ENCODE peak calls at places on chromosome 17, in five cellular contexts. H is cardiac muscle cell, M is aorta, Y is ascending aorta, P is tibial nerve. S is an unnamed sample. For H3K9me3, the result is how much of the 10 kb centered on the place peaks cover.

GRCh38 chr17:43528319-43528987 is 17.7 kb downstream of the ETV4 start:
- DNase-seq in H (peak), M (peak), Y (no peak), P (no peak), S (peak)

GRCh38 chr17:81034168-81034777 is 678 bp upstream of the BAIAP2 start:
- DNase-seq in H (no peak), M (no peak), Y (no peak), P (no peak), S (no peak)

GRCh38 chr17:45965741-45966140 is 33.3 kb upstream of the STH start:
- DNase-seq in H (no peak), M (peak), Y (no peak), P (no peak), S (no peak)

GRCh38 chr17:28216528-28216927 is 102.5 kb upstream of the TMEM97 start:
- DNase-seq in H (peak), M (no peak), Y (no peak), P (no peak), S (no peak)

GRCh38 chr17:32494621-32495346 is 8.0 kb downstream of the CDK5R1 start:
- DNase-seq in H (no peak), M (no peak), Y (no peak), P (no peak), S (no peak)

GRCh38 chr17:42781639-42782401 is 1.4 kb downstream of the WNK4 start:
- DNase-seq in H (no peak), M (no peak), Y (no peak), P (no peak), S (no peak)

GRCh38 chr17:8835106-8835505 is 32.4 kb downstream of the PIK3R6 start:
- DNase-seq in H (no peak), M (no peak), Y (peak), P (no peak), S (no peak)

GRCh38 chr17:72714357-72714966 is 378.0 kb downstream of the SLC39A11 start:
- DNase-seq in H (no peak), M (no peak), Y (no peak), P (no peak), S (no peak)

GRCh38 chr17:8369944-8370343 is 6.6 kb downstream of the KRABD2 start:
- DNase-seq in H (no peak), M (no peak), Y (no peak), P (no peak), S (no peak)

GRCh38 chr17:73089322-73089721 is 3.2 kb downstream of the SLC39A11 start:
- DNase-seq in H (no peak), M (no peak), Y (no peak), P (no peak), S (no peak)

GRCh38 chr17:72590882-72591499 is 470.2 kb downstream of the SOX9 start:
- DNase-seq in H (no peak), M (no peak), Y (no peak), P (no peak), S (no peak)

GRCh38 chr17:77476920-77477805 is 336.4 kb downstream of the SEC14L1 start:
- DNase-seq in H (peak), M (peak), Y (peak), P (peak), S (peak)

GRCh38 chr17:66971249-66971648 is 6.7 kb downstream of the CACNG4 start:
- DNase-seq in H (no peak), M (no peak), Y (no peak), P (no peak), S (no peak)

GRCh38 chr17:44906010-44906646 is 6.9 kb upstream of the EFTUD2 start:
- DNase-seq in H (peak), M (peak), Y (no peak), P (no peak), S (no peak)

GRCh38 chr17:40551874-40552768 is 13.2 kb downstream of the CCR7 start:
- DNase-seq in H (peak), M (peak), Y (peak), P (no peak), S (no peak)

GRCh38 chr17:76384222-76384986 is at the start of gene SPHK1:
- DNase-seq in H (peak), M (peak), Y (peak), P (peak), S (peak)

GRCh38 chr17:77458202-77459017 is 317.6 kb downstream of the SEC14L1 start:
- DNase-seq in H (no peak), M (no peak), Y (no peak), P (no peak), S (no peak)

GRCh38 chr17:45229681-45230409 is 8.2 kb downstream of the FMNL1 start:
- DNase-seq in H (peak), M (no peak), Y (no peak), P (no peak), S (no peak)

GRCh38 chr17:46737331-46737730 is 81.2 kb downstream of the WNT3 start:
- DNase-seq in H (no peak), M (no peak), Y (no peak), P (no peak), S (no peak)

GRCh38 chr17:74960739-74961342 is 11.7 kb downstream of the HID1 start:
- DNase-seq in H (peak), M (no peak), Y (no peak), P (no peak), S (no peak)

GRCh38 chr17:64357191-64357981 is 33.3 kb downstream of the PECAM1 start:
- DNase-seq in H (peak), M (peak), Y (no peak), P (peak), S (peak)

GRCh38 chr17:75326587-75326955 is 37.3 kb upstream of the SLC25A19 start:
- DNase-seq in H (no peak), M (no peak), Y (no peak), P (no peak), S (no peak)

GRCh38 chr17:73393381-73393780 is 81.6 kb upstream of the CDC42EP4 start:
- DNase-seq in H (no peak), M (peak), Y (no peak), P (no peak), S (no peak)

GRCh38 chr17:58279736-58280479 is 827 bp downstream of the MPO start:
- DNase-seq in H (no peak), M (no peak), Y (no peak), P (no peak), S (no peak)

GRCh38 chr17:17780941-17781590 is 55.7 kb downstream of the SREBF1 start:
- DNase-seq in H (peak), M (no peak), Y (peak), P (no peak), S (no peak)
- H3K4me3 ChIP-seq in H (peak), M (no peak), Y (peak), P (peak), S (no peak)

DNA sequence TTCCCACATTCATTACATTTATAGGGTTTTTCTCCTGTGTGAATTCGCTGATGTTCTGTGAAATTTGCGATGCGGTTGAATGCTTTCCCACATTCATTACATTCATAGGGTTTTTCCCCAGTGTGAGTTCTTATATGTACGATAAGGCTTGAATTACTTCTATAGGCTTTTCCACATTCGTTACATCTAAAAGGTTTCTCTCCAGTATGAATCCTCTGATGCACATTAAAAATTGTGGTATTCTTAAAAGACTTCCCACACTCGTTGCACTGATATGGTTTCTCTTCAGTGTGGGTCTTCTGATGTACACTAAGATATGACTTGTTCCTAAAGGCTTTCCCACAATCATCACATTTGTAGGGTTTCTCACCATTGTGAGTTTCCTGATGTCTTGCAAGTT is 30.4 kb downstream of the ZNF624 start:
- DNase-seq in H (no peak), M (no peak), Y (no peak), P (no peak), S (no peak)
- H3K9me3 ChIP-seq in H (under half), M (under half), Y (under half), P (half or more), S (half or more)

GRCh38 chr17:79993390-79994221 is 42.1 kb downstream of the TBC1D16 start:
- DNase-seq in H (peak), M (peak), Y (peak), P (peak), S (peak)

GRCh38 chr17:79991140-79991923 is 44.3 kb downstream of the TBC1D16 start:
- DNase-seq in H (peak), M (peak), Y (peak), P (peak), S (peak)

GRCh38 chr17:79992657-79993389 is 42.8 kb downstream of the TBC1D16 start:
- DNase-seq in H (no peak), M (no peak), Y (no peak), P (no peak), S (no peak)

GRCh38 chr17:79990704-79991103 is 45.0 kb downstream of the TBC1D16 start:
- DNase-seq in H (no peak), M (no peak), Y (no peak), P (no peak), S (no peak)

DNA sequence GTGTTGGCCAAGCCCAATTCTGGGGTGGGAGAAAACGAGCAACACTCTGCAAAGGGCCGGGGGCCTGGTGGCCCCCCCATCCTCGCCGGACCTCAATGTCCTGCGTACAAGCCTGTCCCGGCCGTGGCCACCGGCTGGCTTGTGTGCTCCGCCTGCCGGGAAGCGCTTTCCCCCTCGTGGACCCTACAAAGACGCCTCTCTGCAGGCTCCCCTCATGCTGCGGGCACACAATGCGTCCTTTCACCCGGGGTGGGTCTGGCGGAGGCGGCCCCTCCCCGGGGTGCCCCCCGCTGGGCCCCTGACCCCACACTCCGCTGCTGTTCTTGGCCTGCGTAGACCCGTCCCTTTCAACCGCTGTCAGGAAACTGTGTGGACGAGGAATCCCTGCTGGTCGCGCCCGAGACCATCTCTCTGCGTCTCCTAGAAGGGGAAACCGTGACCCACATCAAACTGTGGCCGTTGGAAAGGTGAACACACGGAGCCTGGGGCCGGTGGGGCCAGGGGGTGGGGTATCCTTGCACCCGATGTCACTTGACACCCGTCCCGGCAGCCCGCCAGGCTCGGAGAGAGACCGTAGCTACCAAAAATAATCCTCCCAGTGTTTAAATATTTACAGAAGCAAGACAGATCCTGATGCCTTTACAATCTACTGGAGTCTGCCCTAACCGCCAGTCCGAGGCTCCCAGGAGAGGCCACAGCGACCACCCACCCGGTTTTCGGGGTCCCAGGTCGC is 43.6 kb downstream of the TBC1D16 start:
- DNase-seq in H (peak), M (no peak), Y (no peak), P (no peak), S (peak)
- H3K4me3 ChIP-seq in H (peak), M (no peak), Y (peak), P (peak), S (peak)

GRCh38 chr17:22453181-22453580 is 760.9 kb downstream of the KCNJ18 start:
- DNase-seq in H (no peak), M (no peak), Y (no peak), P (no peak), S (no peak)
- H3K9me3 ChIP-seq in H (under half), M (under half), Y (under half), P (under half), S (under half)

GRCh38 chr17:55093358-55093757 is 124.8 kb downstream of the STXBP4 start:
- DNase-seq in H (peak), M (no peak), Y (no peak), P (no peak), S (no peak)
- H3K4me3 ChIP-seq in H (no peak), M (no peak), Y (no peak), P (no peak), S (no peak)

DNA sequence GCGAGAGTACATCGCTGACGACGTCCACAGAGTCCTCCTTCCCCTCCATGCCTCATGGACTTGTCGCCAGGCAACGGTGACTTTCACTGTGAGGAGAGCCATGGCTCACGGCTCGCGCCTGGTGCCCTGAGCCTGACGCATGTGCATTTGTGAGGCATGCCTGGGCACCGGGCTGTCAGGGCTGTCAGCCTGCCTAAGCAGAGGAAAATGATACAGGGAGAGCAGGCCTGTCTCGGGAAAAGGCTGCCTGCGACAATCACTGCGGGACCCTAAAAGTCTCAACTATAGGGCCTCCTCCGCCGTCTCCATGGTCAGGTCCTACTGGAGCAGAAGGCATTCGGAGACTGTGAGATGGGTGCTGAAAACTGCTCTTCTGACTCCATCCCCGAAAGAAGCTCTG is 135.5 kb upstream of the WSB1 start:
- DNase-seq in H (no peak), M (no peak), Y (no peak), P (no peak), S (no peak)
- H3K9me3 ChIP-seq in H (under half), M (under half), Y (under half), P (under half), S (under half)

GRCh38 chr17:17935321-17936271 is 36.6 kb downstream of the TOM1L2 start:
- DNase-seq in H (peak), M (peak), Y (peak), P (no peak), S (no peak)

GRCh38 chr17:17937958-17938357 is 34.2 kb downstream of the TOM1L2 start:
- DNase-seq in H (no peak), M (peak), Y (no peak), P (no peak), S (no peak)

GRCh38 chr17:17934796-17935195 is 37.4 kb downstream of the TOM1L2 start:
- DNase-seq in H (no peak), M (peak), Y (no peak), P (no peak), S (no peak)

GRCh38 chr17:17938388-17939107 is 33.7 kb downstream of the TOM1L2 start:
- DNase-seq in H (no peak), M (no peak), Y (no peak), P (no peak), S (no peak)

GRCh38 chr17:17937450-17937849 is 34.8 kb downstream of the TOM1L2 start:
- DNase-seq in H (no peak), M (peak), Y (no peak), P (no peak), S (no peak)
- H3K4me3 ChIP-seq in H (no peak), M (no peak), Y (no peak), P (no peak), S (no peak)